ENCODE peak calls at places on chromosome 2, in seven cellular contexts. One of them, this sample, is unnamed.

GRCh38 chr2:239307921-239308620 is 92.7 kb downstream of the HDAC4 start:
- DNase-seq in HCT116: no peak
- DNase-seq in left ventricle myocardium inferior: no peak
- DNase-seq in tibial artery: peak; percentile 18
- DNase-seq in OCI-LY7: no peak
- DNase-seq in omental fat pad: no peak
- DNase-seq in GM12865: no peak
- DNase-seq in this sample: peak; percentile 28

GRCh38 chr2:219947575-219947974 is 320.1 kb downstream of the SLC4A3 start:
- DNase-seq in left ventricle myocardium inferior: no peak
- DNase-seq in tibial artery: no peak
- DNase-seq in GM12865: no peak
- DNase-seq in HCT116: no peak
- DNase-seq in omental fat pad: no peak
- DNase-seq in OCI-LY7: no peak
- DNase-seq in this sample: no peak

GRCh38 chr2:179031731-179032408 is 18.1 kb downstream of the CCDC141 start:
- DNase-seq in omental fat pad: no peak
- DNase-seq in tibial artery: no peak
- DNase-seq in HCT116: no peak
- DNase-seq in left ventricle myocardium inferior: no peak
- DNase-seq in GM12865: peak; percentile 89
- DNase-seq in OCI-LY7: peak; percentile 75
- DNase-seq in this sample: no peak

GRCh38 chr2:69692424-69692823 is 48.9 kb upstream of the AAK1 start:
- DNase-seq in tibial artery: no peak
- DNase-seq in omental fat pad: no peak
- DNase-seq in OCI-LY7: no peak
- DNase-seq in HCT116: no peak
- DNase-seq in left ventricle myocardium inferior: no peak
- DNase-seq in GM12865: no peak
- DNase-seq in this sample: no peak

GRCh38 chr2:128812183-128812940 is 493.7 kb upstream of the HS6ST1 start:
- DNase-seq in OCI-LY7: no peak
- DNase-seq in omental fat pad: no peak
- DNase-seq in left ventricle myocardium inferior: no peak
- DNase-seq in tibial artery: no peak
- DNase-seq in HCT116: no peak
- DNase-seq in GM12865: no peak
- DNase-seq in this sample: no peak

GRCh38 chr2:136112317-136112891 is 5.5 kb downstream of the CXCR4 start:
- DNase-seq in tibial artery: no peak
- DNase-seq in GM12865: no peak
- DNase-seq in OCI-LY7: no peak
- DNase-seq in HCT116: no peak
- DNase-seq in left ventricle myocardium inferior: no peak
- DNase-seq in omental fat pad: no peak
- DNase-seq in this sample: no peak

GRCh38 chr2:61439241-61440002 is 31.5 kb downstream of the USP34 start:
- DNase-seq in omental fat pad: no peak
- DNase-seq in left ventricle myocardium inferior: peak; percentile 72
- DNase-seq in HCT116: no peak
- DNase-seq in GM12865: no peak
- DNase-seq in tibial artery: no peak
- DNase-seq in OCI-LY7: peak; percentile 53
- DNase-seq in this sample: no peak

GRCh38 chr2:142951190-142952007 is 73.9 kb downstream of the KYNU start:
- DNase-seq in tibial artery: no peak
- DNase-seq in left ventricle myocardium inferior: no peak
- DNase-seq in OCI-LY7: no peak
- DNase-seq in omental fat pad: no peak
- DNase-seq in GM12865: no peak
- DNase-seq in HCT116: no peak
- DNase-seq in this sample: no peak

GRCh38 chr2:25215232-25215631 is 46.9 kb upstream of the POMC start:
- DNase-seq in tibial artery: no peak
- DNase-seq in omental fat pad: no peak
- DNase-seq in left ventricle myocardium inferior: no peak
- DNase-seq in HCT116: no peak
- DNase-seq in GM12865: no peak
- DNase-seq in OCI-LY7: no peak
- DNase-seq in this sample: no peak

GRCh38 chr2:224126001-224126400 is 86.9 kb upstream of the SERPINE2 start:
- DNase-seq in HCT116: no peak
- DNase-seq in tibial artery: no peak
- DNase-seq in left ventricle myocardium inferior: peak; percentile 70
- DNase-seq in OCI-LY7: no peak
- DNase-seq in GM12865: no peak
- DNase-seq in omental fat pad: no peak
- DNase-seq in this sample: no peak

GRCh38 chr2:204654679-204655078 is 109.4 kb downstream of the PARD3B start:
- DNase-seq in HCT116: no peak
- DNase-seq in GM12865: no peak
- DNase-seq in left ventricle myocardium inferior: no peak
- DNase-seq in OCI-LY7: no peak
- DNase-seq in tibial artery: no peak
- DNase-seq in omental fat pad: no peak
- DNase-seq in this sample: no peak

GRCh38 chr2:48531141-48531648 is 1.2 kb downstream of the STON1 start:
- DNase-seq in GM12865: no peak
- DNase-seq in left ventricle myocardium inferior: no peak
- DNase-seq in omental fat pad: no peak
- DNase-seq in OCI-LY7: no peak
- DNase-seq in tibial artery: no peak
- DNase-seq in HCT116: no peak
- DNase-seq in this sample: peak; percentile 68

GRCh38 chr2:232887171-232887850 is 17.2 kb downstream of the SNORC start:
- DNase-seq in OCI-LY7: no peak
- DNase-seq in omental fat pad: no peak
- DNase-seq in tibial artery: peak; percentile 9
- DNase-seq in left ventricle myocardium inferior: no peak
- DNase-seq in GM12865: no peak
- DNase-seq in HCT116: no peak
- DNase-seq in this sample: no peak
- TF ChIP-seq CTCF in OCI-LY7: peak; percentile 25
- TF ChIP-seq CTCF in omental fat pad: no peak
- TF ChIP-seq CTCF in tibial artery: no peak
- TF ChIP-seq CTCF in left ventricle myocardium inferior: no peak
- TF ChIP-seq CTCF in GM12865: no peak
- TF ChIP-seq CTCF in HCT116: no peak
- TF ChIP-seq CTCF in this sample: no peak

GRCh38 chr2:72809095-72809494 is 16.7 kb downstream of the EXOC6B start:
- DNase-seq in OCI-LY7: no peak
- DNase-seq in omental fat pad: no peak
- DNase-seq in left ventricle myocardium inferior: no peak
- DNase-seq in GM12865: no peak
- DNase-seq in HCT116: no peak
- DNase-seq in tibial artery: no peak
- DNase-seq in this sample: no peak
- TF ChIP-seq CTCF in OCI-LY7: no peak
- TF ChIP-seq CTCF in omental fat pad: no peak
- TF ChIP-seq CTCF in left ventricle myocardium inferior: no peak
- TF ChIP-seq CTCF in GM12865: no peak
- TF ChIP-seq CTCF in HCT116: no peak
- TF ChIP-seq CTCF in tibial artery: no peak
- TF ChIP-seq CTCF in this sample: no peak

GRCh38 chr2:8543412-8544167 is 138.3 kb upstream of the ID2 start:
- DNase-seq in OCI-LY7: peak; percentile 91
- DNase-seq in HCT116: no peak
- DNase-seq in omental fat pad: no peak
- DNase-seq in GM12865: peak; percentile 96
- DNase-seq in tibial artery: peak; percentile 69
- DNase-seq in left ventricle myocardium inferior: peak; percentile 55
- DNase-seq in this sample: peak; percentile 28

GRCh38 chr2:8545676-8546318 is 136.1 kb upstream of the ID2 start:
- DNase-seq in left ventricle myocardium inferior: peak; percentile 17
- DNase-seq in GM12865: no peak
- DNase-seq in OCI-LY7: no peak
- DNase-seq in tibial artery: no peak
- DNase-seq in omental fat pad: peak; percentile 20
- DNase-seq in HCT116: no peak
- DNase-seq in this sample: no peak

GRCh38 chr2:8546319-8547283 is 135.3 kb upstream of the ID2 start:
- DNase-seq in HCT116: no peak
- DNase-seq in omental fat pad: no peak
- DNase-seq in GM12865: no peak
- DNase-seq in tibial artery: no peak
- DNase-seq in OCI-LY7: peak; percentile 70
- DNase-seq in left ventricle myocardium inferior: peak; percentile 18
- DNase-seq in this sample: no peak

GRCh38 chr2:8544168-8544785 is 137.6 kb upstream of the ID2 start:
- DNase-seq in tibial artery: no peak
- DNase-seq in HCT116: no peak
- DNase-seq in GM12865: no peak
- DNase-seq in omental fat pad: peak; percentile 22
- DNase-seq in OCI-LY7: no peak
- DNase-seq in left ventricle myocardium inferior: no peak
- DNase-seq in this sample: no peak

GRCh38 chr2:8544786-8545631 is 136.8 kb upstream of the ID2 start:
- DNase-seq in HCT116: peak; percentile 6
- DNase-seq in tibial artery: peak; percentile 60
- DNase-seq in omental fat pad: peak; percentile 60
- DNase-seq in left ventricle myocardium inferior: peak; percentile 68
- DNase-seq in OCI-LY7: peak; percentile 95
- DNase-seq in GM12865: peak; percentile 88
- DNase-seq in this sample: peak; percentile 84
- TF ChIP-seq CTCF in HCT116: no peak
- TF ChIP-seq CTCF in tibial artery: no peak
- TF ChIP-seq CTCF in omental fat pad: no peak
- TF ChIP-seq CTCF in left ventricle myocardium inferior: peak; percentile 49
- TF ChIP-seq CTCF in OCI-LY7: peak; percentile 81
- TF ChIP-seq CTCF in GM12865: peak; percentile 37
- TF ChIP-seq CTCF in this sample: peak; percentile 20

DNA sequence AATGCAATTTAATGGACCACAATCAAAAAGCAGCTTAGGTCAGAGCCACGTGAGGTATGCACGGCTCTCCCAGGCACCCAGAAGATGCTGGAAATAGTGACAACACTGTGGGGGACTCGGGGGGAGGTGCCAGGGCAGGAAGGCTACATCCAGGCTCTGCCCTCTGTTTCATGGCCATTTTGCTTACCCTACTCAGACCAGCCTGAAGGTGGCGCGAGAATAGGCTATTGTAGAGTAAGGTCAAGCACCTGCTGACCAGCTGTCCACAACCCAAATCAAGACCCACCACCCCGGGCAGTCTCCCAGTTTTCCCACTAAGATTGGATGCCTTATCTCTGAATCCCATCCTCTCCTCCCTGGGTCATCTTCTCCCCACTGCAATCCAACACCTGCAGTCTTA is 115.7 kb downstream of the VIT start:
- DNase-seq in left ventricle myocardium inferior: no peak
- DNase-seq in tibial artery: no peak
- DNase-seq in GM12865: no peak
- DNase-seq in HCT116: peak; percentile 22
- DNase-seq in OCI-LY7: no peak
- DNase-seq in omental fat pad: no peak
- DNase-seq in this sample: no peak
- TF ChIP-seq CTCF in left ventricle myocardium inferior: no peak
- TF ChIP-seq CTCF in tibial artery: no peak
- TF ChIP-seq CTCF in GM12865: peak; percentile 23
- TF ChIP-seq CTCF in HCT116: no peak
- TF ChIP-seq CTCF in OCI-LY7: peak; percentile 53
- TF ChIP-seq CTCF in omental fat pad: no peak
- TF ChIP-seq CTCF in this sample: no peak

GRCh38 chr2:33297748-33298035 is 178.8 kb upstream of the RASGRP3 start:
- DNase-seq in HCT116: no peak
- DNase-seq in left ventricle myocardium inferior: no peak
- DNase-seq in GM12865: no peak
- DNase-seq in tibial artery: no peak
- DNase-seq in omental fat pad: no peak
- DNase-seq in OCI-LY7: no peak
- DNase-seq in this sample: no peak

GRCh38 chr2:33302348-33302747 is 174.1 kb upstream of the RASGRP3 start:
- DNase-seq in tibial artery: no peak
- DNase-seq in GM12865: no peak
- DNase-seq in left ventricle myocardium inferior: no peak
- DNase-seq in OCI-LY7: no peak
- DNase-seq in omental fat pad: no peak
- DNase-seq in HCT116: no peak
- DNase-seq in this sample: no peak

GRCh38 chr2:33292981-33293586 is 183.4 kb upstream of the RASGRP3 start:
- DNase-seq in OCI-LY7: no peak
- DNase-seq in omental fat pad: no peak
- DNase-seq in left ventricle myocardium inferior: no peak
- DNase-seq in GM12865: peak; percentile 24
- DNase-seq in HCT116: no peak
- DNase-seq in tibial artery: peak; percentile 44
- DNase-seq in this sample: no peak

GRCh38 chr2:33298233-33298632 is 178.2 kb upstream of the RASGRP3 start:
- DNase-seq in HCT116: no peak
- DNase-seq in tibial artery: no peak
- DNase-seq in GM12865: no peak
- DNase-seq in OCI-LY7: no peak
- DNase-seq in left ventricle myocardium inferior: no peak
- DNase-seq in omental fat pad: no peak
- DNase-seq in this sample: peak; percentile 46
- TF ChIP-seq CTCF in HCT116: no peak
- TF ChIP-seq CTCF in tibial artery: no peak
- TF ChIP-seq CTCF in GM12865: no peak
- TF ChIP-seq CTCF in OCI-LY7: no peak
- TF ChIP-seq CTCF in left ventricle myocardium inferior: no peak
- TF ChIP-seq CTCF in omental fat pad: no peak
- TF ChIP-seq CTCF in this sample: no peak

GRCh38 chr2:112584134-112584890 is at the start of gene CHCHD5:
- DNase-seq in tibial artery: peak; percentile 98
- DNase-seq in HCT116: peak; percentile 92
- DNase-seq in omental fat pad: peak; percentile 74
- DNase-seq in OCI-LY7: peak; percentile 95
- DNase-seq in left ventricle myocardium inferior: peak; percentile 94
- DNase-seq in GM12865: peak; percentile 98
- DNase-seq in this sample: peak; percentile 95
- TF ChIP-seq CTCF in tibial artery: peak; percentile 5
- TF ChIP-seq CTCF in HCT116: no peak
- TF ChIP-seq CTCF in omental fat pad: no peak
- TF ChIP-seq CTCF in OCI-LY7: no peak
- TF ChIP-seq CTCF in left ventricle myocardium inferior: peak; percentile 42
- TF ChIP-seq CTCF in GM12865: no peak
- TF ChIP-seq CTCF in this sample: peak; percentile 37

DNA sequence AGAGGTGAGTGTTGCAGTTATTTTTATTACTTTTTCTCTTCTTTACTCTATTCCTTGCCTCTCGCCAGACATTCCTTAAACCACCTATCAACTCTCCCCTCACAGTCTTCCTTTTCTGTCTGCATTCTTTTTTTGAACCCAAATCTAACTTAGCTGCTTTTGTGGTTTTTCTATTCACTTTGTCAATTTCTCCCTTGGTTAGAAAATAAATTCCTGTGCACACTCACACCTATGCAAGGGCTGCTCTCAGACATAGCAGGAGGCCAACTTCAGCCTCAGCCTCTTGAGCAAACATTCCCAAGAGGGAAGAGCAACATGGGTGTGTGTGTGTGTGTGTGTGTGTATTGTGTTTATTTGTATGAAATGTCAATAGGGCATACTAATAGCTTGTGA is 808.6 kb downstream of the RNF144A start:
- DNase-seq in left ventricle myocardium inferior: no peak
- DNase-seq in GM12865: no peak
- DNase-seq in OCI-LY7: no peak
- DNase-seq in omental fat pad: no peak
- DNase-seq in HCT116: no peak
- DNase-seq in tibial artery: no peak
- DNase-seq in this sample: no peak
- TF ChIP-seq CTCF in left ventricle myocardium inferior: no peak
- TF ChIP-seq CTCF in GM12865: no peak
- TF ChIP-seq CTCF in OCI-LY7: no peak
- TF ChIP-seq CTCF in omental fat pad: no peak
- TF ChIP-seq CTCF in HCT116: no peak
- TF ChIP-seq CTCF in tibial artery: no peak
- TF ChIP-seq CTCF in this sample: no peak

This sample was measured in uterus.